ENCODE peak calls at places on chromosomes 7 and 10, in four cellular contexts. A is hippocampal formation; O is aorta; L is CD4-positive, alpha-beta memory T cell. Z is an unnamed sample.

GRCh38 chr7:25988640-25989039 is 163.4 kb upstream of the NFE2L3 start:
- DNase-seq in A (no peak), L (no peak), O (no peak), Z (no peak)

GRCh38 chr7:5705318-5705717 is 76.1 kb downstream of the RNF216 start:
- DNase-seq in O (no peak), L (no peak), A (no peak), Z (no peak)

GRCh38 chr7:112752576-112752975 is 37.6 kb downstream of the TMEM168 start:
- DNase-seq in O (no peak), L (no peak), A (no peak), Z (no peak)

GRCh38 chr7:47301657-47302295 is 280.1 kb downstream of the TNS3 start:
- DNase-seq in O (no peak), L (no peak), A (no peak), Z (no peak)

GRCh38 chr10:30219977-30220751 is 128.9 kb downstream of the MTPAP start:
- DNase-seq in L (no peak), A (no peak), O (no peak), Z (no peak)

GRCh38 chr10:119770928-119771327 is 45.1 kb downstream of the INPP5F start:
- DNase-seq in A (no peak), L (no peak), O (no peak), Z (no peak)

GRCh38 chr7:42774436-42774835 is 137.4 kb downstream of the C7orf25 start:
- DNase-seq in O (no peak), A (no peak), L (no peak), Z (no peak)

GRCh38 chr10:90998733-90999511 is 78.0 kb upstream of the ANKRD1 start:
- DNase-seq in L (no peak), A (no peak), O (no peak), Z (no peak)

GRCh38 chr10:62096534-62096933 is 172.1 kb downstream of the RTKN2 start:
- DNase-seq in L (no peak), A (no peak), O (no peak), Z (no peak)

GRCh38 chr7:1754345-1754908 is 84.3 kb downstream of the ELFN1 start:
- DNase-seq in A (no peak), L (no peak), O (no peak), Z (no peak)

GRCh38 chr10:97943294-97943693 is 87.1 kb downstream of the CRTAC1 start:
- DNase-seq in L (no peak), A (no peak), O (no peak), Z (no peak)

GRCh38 chr10:113267616-113268015 is 285.2 kb upstream of the HABP2 start:
- DNase-seq in L (no peak), A (no peak), O (no peak), Z (no peak)